ENCODE peak calls at places on chromosomes 11 and 22, in eight cellular contexts. S is iPS-NIHi11; F is HT-29; R is adipocyte; D is HCT116; B is CD4-positive, alpha-beta memory T cell; O is chondrocyte; L is stimulated activated CD8-positive, alpha-beta memory T cell treated with anti-CD3 and anti-CD28 coated beads, Interleukin-12 subunit alpha, Interleukin-12 subunit beta, amount 100 ng/mL, for 4 hours. T is an unnamed sample.

GRCh38 chr11:12137005-12137690 is 26.8 kb downstream of the MICAL2 start:
- DNase-seq in F (no peak), S (no peak), B (no peak), R (no peak), L (no peak), D (no peak), O (no peak), T (no peak)

GRCh38 chr11:17634776-17635550 is 84.4 kb upstream of the MYOD1 start:
- DNase-seq in R (no peak), S (no peak), B (no peak), O (peak), F (no peak), D (no peak), L (no peak), T (no peak)

GRCh38 chr11:105202844-105203548 is 63.4 kb upstream of the CARD18 start:
- DNase-seq in F (peak), B (peak), S (no peak), O (no peak), D (peak), R (no peak), L (no peak), T (no peak)

GRCh38 chr22:38831166-38831945 is 12.5 kb downstream of the NPTXR start:
- DNase-seq in B (no peak), S (no peak), O (peak), R (peak), D (no peak), F (no peak), L (no peak), T (no peak)

GRCh38 chr11:73566977-73567755 is 30.7 kb downstream of the FAM168A start:
- DNase-seq in S (no peak), O (no peak), D (no peak), L (no peak), R (no peak), B (no peak), F (no peak), T (no peak)

GRCh38 chr22:20241579-20242392 is 26.3 kb downstream of the RTN4R start:
- DNase-seq in S (no peak), R (no peak), D (no peak), B (no peak), L (no peak), F (no peak), O (no peak), T (no peak)

GRCh38 chr11:44380009-44380313 is 70.0 kb upstream of the ALX4 start:
- DNase-seq in L (no peak), R (no peak), D (no peak), S (no peak), O (no peak), B (no peak), F (no peak), T (no peak)

GRCh38 chr22:35230839-35231584 is 26.3 kb upstream of the HMGXB4 start:
- DNase-seq in B (no peak), O (no peak), D (peak), L (no peak), S (no peak), F (no peak), R (no peak), T (no peak)

GRCh38 chr11:15819679-15820286 is 536.6 kb downstream of the SOX6 start:
- DNase-seq in F (peak), B (no peak), S (peak), O (no peak), D (peak), R (peak), L (no peak), T (no peak)

GRCh38 chr22:44625981-44626687 is 75.9 kb upstream of the PRR5 start:
- DNase-seq in D (peak), O (no peak), F (peak), R (peak), B (peak), L (peak), S (peak), T (peak)

GRCh38 chr11:45805305-45806071 is 539 bp downstream of the SLC35C1 start:
- DNase-seq in O (no peak), R (peak), B (no peak), L (no peak), D (no peak), F (peak), S (no peak), T (no peak)

GRCh38 chr11:95193541-95193940 is 37.5 kb downstream of the SESN3 start:
- DNase-seq in O (no peak), D (no peak), R (no peak), F (no peak), S (no peak), B (no peak), L (no peak), T (no peak)

GRCh38 chr11:75557649-75558494 is 4.2 kb upstream of the SERPINH1 start:
- DNase-seq in S (no peak), D (no peak), L (no peak), B (no peak), F (no peak), R (peak), O (no peak), T (no peak)

GRCh38 chr11:75490221-75491181 is 35.2 kb downstream of the GDPD5 start:
- DNase-seq in B (no peak), O (no peak), R (peak), S (peak), L (no peak), D (no peak), F (no peak), T (no peak)

GRCh38 chr11:103326070-103326794 is 217.0 kb downstream of the DYNC2H1 start:
- DNase-seq in L (no peak), O (no peak), D (peak), B (peak), R (peak), F (peak), S (peak), T (no peak)

GRCh38 chr22:36425977-36426523 is 38.3 kb upstream of the MYH9 start:
- DNase-seq in R (no peak), D (no peak), O (no peak), S (no peak), L (no peak), F (peak), B (no peak), T (no peak)

GRCh38 chr22:22215659-22216449 is 28.7 kb upstream of the VPREB1 start:
- DNase-seq in D (no peak), O (no peak), S (no peak), B (no peak), R (no peak), L (no peak), F (no peak), T (no peak)

GRCh38 chr22:48535868-48536690 is 1291.6 kb downstream of the BRD1 start:
- DNase-seq in O (no peak), S (no peak), L (no peak), B (no peak), F (no peak), D (no peak), R (no peak), T (no peak)

GRCh38 chr11:131195801-131196517 is 174.5 kb upstream of the NTM start:
- DNase-seq in B (no peak), O (no peak), L (no peak), D (no peak), R (peak), F (no peak), S (no peak), T (no peak)